ENCODE peak calls at places on chromosomes 2 and 18, in ten cellular contexts. D is choroid plexus epithelial cell, G is fibroblast of mammary gland, F is breast epithelium, M is HCT116, V is upper lobe of left lung, C is fibroblast of pulmonary artery, B is IMR-90, S is fibroblast of the aortic adventitia, X is hepatocyte. Y is an unnamed sample.

GRCh38 chr18:12239426-12239825 is 14.7 kb upstream of the CIDEA start:
- DNase-seq in D (peak; percentile 13), G (no peak), F (no peak), M (no peak), V (no peak), C (no peak), B (peak; percentile 31), S (peak; percentile 19), X (no peak), Y (peak; percentile 40)

GRCh38 chr2:128727914-128728313 is 409.2 kb upstream of the HS6ST1 start:
- DNase-seq in D (peak; percentile 98), G (peak; percentile 98), F (no peak), M (no peak), V (no peak), C (peak; percentile 97), B (peak; percentile 89), S (peak; percentile 72), X (no peak), Y (peak; percentile 92)

GRCh38 chr2:200189964-200190363 is 116.5 kb upstream of the SPATS2L start:
- DNase-seq in D (peak; percentile 10), G (no peak), F (no peak), M (no peak), V (no peak), C (no peak), B (no peak), S (no peak), X (no peak), Y (no peak)

GRCh38 chr2:173823540-173823939 is 141.6 kb downstream of the SP3 start:
- DNase-seq in D (no peak), G (no peak), F (no peak), M (no peak), V (no peak), C (no peak), B (no peak), S (no peak), X (no peak), Y (no peak)

GRCh38 chr18:79570266-79571201 is 109.1 kb upstream of the CTDP1 start:
- DNase-seq in D (peak; percentile 60), G (peak; percentile 28), F (peak; percentile 9), M (peak; percentile 73), V (peak; percentile 15), C (peak; percentile 32), B (peak; percentile 87), S (no peak), X (no peak), Y (peak; percentile 76)

GRCh38 chr2:232611061-232611460 is 22.3 kb upstream of the EFHD1 start:
- DNase-seq in D (no peak), G (no peak), F (no peak), M (no peak), V (no peak), C (no peak), B (no peak), S (no peak), X (no peak), Y (no peak)

GRCh38 chr18:11004294-11004693 is 145.1 kb downstream of the PIEZO2 start:
- DNase-seq in D (peak; percentile 55), G (peak; percentile 21), F (no peak), M (no peak), V (no peak), C (peak; percentile 48), B (peak; percentile 72), S (peak; percentile 37), X (peak; percentile 15), Y (peak; percentile 22)

GRCh38 chr18:56977284-56977683 is 169.6 kb upstream of the BOD1L2 start:
- DNase-seq in D (no peak), G (no peak), F (no peak), M (no peak), V (no peak), C (no peak), B (no peak), S (no peak), X (no peak), Y (no peak)

GRCh38 chr2:85303780-85304531 is 23.8 kb downstream of the TGOLN2 start:
- DNase-seq in D (no peak), G (no peak), F (no peak), M (no peak), V (no peak), C (no peak), B (no peak), S (no peak), X (no peak), Y (no peak)

GRCh38 chr2:56014075-56014730 is 90.6 kb upstream of the EFEMP1 start:
- DNase-seq in D (no peak), G (no peak), F (no peak), M (no peak), V (no peak), C (peak; percentile 44), B (no peak), S (no peak), X (no peak), Y (no peak)

GRCh38 chr2:20062615-20063545 is 11.5 kb upstream of the LAPTM4A start:
- DNase-seq in D (peak; percentile 95), G (peak; percentile 92), F (no peak), M (no peak), V (no peak), C (peak; percentile 52), B (peak; percentile 99), S (peak; percentile 94), X (peak; percentile 53), Y (peak; percentile 90)

GRCh38 chr2:152034257-152034801 is 64.5 kb downstream of the CACNB4 start:
- DNase-seq in D (no peak), G (no peak), F (no peak), M (no peak), V (no peak), C (no peak), B (no peak), S (no peak), X (no peak), Y (no peak)

GRCh38 chr18:22674300-22674699 is 256.6 kb upstream of the CTAGE1 start:
- DNase-seq in D (peak; percentile 94), G (peak; percentile 95), F (no peak), M (peak; percentile 7), V (no peak), C (peak; percentile 90), B (peak; percentile 94), S (peak; percentile 95), X (peak; percentile 54), Y (peak; percentile 96)

GRCh38 chr2:45342-46130 is 769 bp downstream of the FAM110C start:
- DNase-seq in D (no peak), G (no peak), F (no peak), M (no peak), V (no peak), C (no peak), B (no peak), S (no peak), X (peak; percentile 26), Y (no peak)

GRCh38 chr2:152730591-152731333 is 12.3 kb downstream of the ARL6IP6 start:
- DNase-seq in D (peak; percentile 64), G (peak; percentile 30), F (no peak), M (no peak), V (peak; percentile 67), C (peak; percentile 38), B (no peak), S (peak; percentile 7), X (no peak), Y (no peak)

GRCh38 chr2:120947982-120948661 is 212.5 kb downstream of the GLI2 start:
- DNase-seq in D (no peak), G (no peak), F (no peak), M (no peak), V (no peak), C (no peak), B (no peak), S (no peak), X (no peak), Y (no peak)

GRCh38 chr2:27320958-27321543 is 1.8 kb downstream of the MPV17 start:
- DNase-seq in D (peak; percentile 99), G (peak; percentile 100), F (peak; percentile 94), M (peak; percentile 98), V (peak; percentile 88), C (peak; percentile 99), B (peak; percentile 99), S (peak; percentile 98), X (peak; percentile 94), Y (peak; percentile 98)

GRCh38 chr2:158460632-158461297 is 4.0 kb downstream of the PKP4 start:
- DNase-seq in D (peak; percentile 61), G (no peak), F (no peak), M (no peak), V (no peak), C (no peak), B (no peak), S (peak; percentile 39), X (no peak), Y (no peak)
- TF ChIP-seq CTCF in D (peak; percentile 57), G (peak; percentile 17), F (no peak), M (no peak), V (no peak), C (peak; percentile 26), B (no peak), S (peak; percentile 45), X (no peak), Y (no peak)

GRCh38 chr2:170815311-170815710 is 1.4 kb upstream of the GAD1 start:
- DNase-seq in D (no peak), G (no peak), F (no peak), M (no peak), V (no peak), C (no peak), B (no peak), S (no peak), X (no peak), Y (no peak)

GRCh38 chr2:170815746-170816498 is 765 bp upstream of the GAD1 start:
- DNase-seq in D (peak; percentile 61), G (peak; percentile 45), F (no peak), M (peak; percentile 57), V (peak; percentile 60), C (peak; percentile 46), B (peak; percentile 21), S (peak; percentile 42), X (peak; percentile 89), Y (peak; percentile 33)

GRCh38 chr2:170813611-170814550 is 2.8 kb upstream of the GAD1 start:
- DNase-seq in D (peak; percentile 63), G (peak; percentile 49), F (no peak), M (no peak), V (peak; percentile 39), C (peak; percentile 61), B (peak; percentile 44), S (peak; percentile 56), X (peak; percentile 86), Y (peak; percentile 36)

GRCh38 chr2:170814551-170815245 is 2.0 kb upstream of the GAD1 start:
- DNase-seq in D (no peak), G (no peak), F (no peak), M (no peak), V (no peak), C (no peak), B (no peak), S (no peak), X (no peak), Y (no peak)

GRCh38 chr2:170812716-170813585 is 3.7 kb upstream of the GAD1 start:
- DNase-seq in D (peak; percentile 95), G (peak; percentile 96), F (peak; percentile 37), M (peak; percentile 80), V (no peak), C (peak; percentile 95), B (peak; percentile 84), S (peak; percentile 98), X (peak; percentile 92), Y (peak; percentile 81)
- H3K4me3 ChIP-seq in D (no peak overlapping the region), G (no peak overlapping the region), F (no peak overlapping the region), M (no peak overlapping the region), V (no peak overlapping the region), C (no peak overlapping the region), B (no peak overlapping the region), S (no peak overlapping the region), X (no peak overlapping the region), Y (no peak overlapping the region)

GRCh38 chr2:219997341-219997851 is 370.0 kb downstream of the SLC4A3 start:
- DNase-seq in D (peak; percentile 70), G (peak; percentile 52), F (no peak), M (no peak), V (no peak), C (peak; percentile 59), B (peak; percentile 29), S (peak; percentile 87), X (peak; percentile 29), Y (peak; percentile 39)
- TF ChIP-seq CTCF in D (peak; percentile 86), G (peak; percentile 55), F (peak; percentile 8), M (peak; percentile 72), V (no peak), C (peak; percentile 51), B (peak; percentile 49), S (peak; percentile 76), X (peak; percentile 37), Y (peak; percentile 81)

GRCh38 chr2:43345872-43346271 is 119.5 kb upstream of the ZFP36L2 start:
- DNase-seq in D (no peak), G (no peak), F (no peak), M (no peak), V (no peak), C (no peak), B (no peak), S (no peak), X (no peak), Y (no peak)
- H3K4me3 ChIP-seq in D (no peak overlapping the region), G (no peak overlapping the region), F (no peak overlapping the region), M (no peak overlapping the region), V (no peak overlapping the region), C (no peak overlapping the region), B (no peak overlapping the region), S (no peak overlapping the region), X (no peak overlapping the region), Y (no peak overlapping the region)